ENCODE peak calls at places on chromosomes 13 and 19, in four cellular contexts. D is tibial artery, L is neuronal stem cell, R is mammary epithelial cell. A is an unnamed sample.

GRCh38 chr13:113489171-113489548 is 1.4 kb downstream of the DCUN1D2 start:
- DNase-seq in L (peak; percentile 17), D (no peak), R (peak; percentile 3), A (no peak)

GRCh38 chr19:5587661-5588060 is 19.9 kb upstream of the TINCR start:
- DNase-seq in R (no peak), D (no peak), L (no peak), A (no peak)

GRCh38 chr13:59906413-59907027 is 257.2 kb downstream of the DIAPH3 start:
- DNase-seq in L (no peak), D (no peak), R (no peak), A (no peak)

GRCh38 chr13:35882722-35883497 is 248.3 kb downstream of the DCLK1 start:
- DNase-seq in R (no peak), L (no peak), D (no peak), A (no peak)

GRCh38 chr19:5767949-5768348 is 16.6 kb downstream of the PRR22 start:
- DNase-seq in R (no peak), L (no peak), D (no peak), A (no peak)

GRCh38 chr19:8517551-8518442 is 3.8 kb upstream of the ZNF414 start:
- DNase-seq in D (no peak), L (no peak), R (no peak), A (no peak)

GRCh38 chr13:98143601-98144500 is 957 bp downstream of the FARP1 start:
- DNase-seq in D (peak; percentile 33), R (peak; percentile 44), L (no peak), A (no peak)

GRCh38 chr13:44050450-44051063 is 170.9 kb downstream of the LACC1 start:
- DNase-seq in L (no peak), R (peak; percentile 20), D (no peak), A (no peak)

GRCh38 chr13:33799950-33800592 is 17.9 kb upstream of the RFC3 start:
- DNase-seq in L (no peak), D (no peak), R (peak; percentile 11), A (no peak)

GRCh38 chr13:49540552-49540951 is 44.8 kb downstream of the PHF11 start:
- DNase-seq in L (peak; percentile 35), R (no peak), D (no peak), A (no peak)

GRCh38 chr13:97367016-97367415 is 67.0 kb upstream of the RAP2A start:
- DNase-seq in R (no peak), L (peak; percentile 8), D (no peak), A (no peak)

GRCh38 chr19:34475026-34475974 is 6.3 kb upstream of the WTIP start:
- DNase-seq in R (peak; percentile 70), D (no peak), L (no peak), A (peak; percentile 32)

GRCh38 chr19:56732974-56733373 is 61.4 kb upstream of the ZNF835 start:
- DNase-seq in D (no peak), L (peak; percentile 27), R (no peak), A (no peak)

GRCh38 chr13:48412100-48412556 is 785 bp downstream of the LPAR6 start:
- DNase-seq in D (no peak), L (no peak), R (peak; percentile 25), A (no peak)
- H3K27ac ChIP-seq in D (peak overlapping the region; percentile 66), L (no peak overlapping the region), R (peak overlapping the region; percentile 85), A (peak overlapping the region; percentile 84)

DNA sequence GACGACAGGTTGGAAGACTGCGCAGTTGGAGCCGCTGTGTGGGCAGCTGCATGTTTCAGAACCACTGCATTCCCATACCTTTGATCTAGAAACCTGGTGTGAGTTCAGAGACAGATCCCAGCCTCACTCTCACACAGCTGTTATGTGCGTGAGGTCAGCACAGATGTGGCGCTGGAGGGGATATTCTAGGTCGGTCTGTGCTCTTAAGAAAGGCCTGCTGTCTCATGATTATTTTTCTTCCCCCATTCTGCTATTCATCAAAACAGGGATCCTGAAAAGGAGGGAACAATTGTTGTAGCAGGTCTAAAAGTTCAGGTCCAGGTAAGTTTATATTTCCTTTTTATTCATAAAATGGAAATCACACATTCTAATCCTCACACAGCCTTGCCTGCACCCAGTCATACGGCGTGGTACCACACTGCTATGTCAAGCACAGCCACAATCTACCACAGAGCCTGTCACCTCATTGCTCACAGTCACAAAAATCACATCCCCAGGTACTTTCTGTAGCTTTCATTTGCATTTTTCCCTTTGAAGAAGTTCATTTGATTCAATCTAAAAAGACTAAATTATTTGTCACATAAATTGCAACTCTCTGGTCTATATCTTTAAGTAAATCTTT is 846 bp downstream of the ZNF546 start:
- DNase-seq in D (no peak), R (peak; percentile 5), L (no peak), A (no peak)
- H3K27ac ChIP-seq in D (peak overlapping the region; percentile 95), R (no peak overlapping the region), L (no peak overlapping the region), A (peak overlapping the region; percentile 72)

DNA sequence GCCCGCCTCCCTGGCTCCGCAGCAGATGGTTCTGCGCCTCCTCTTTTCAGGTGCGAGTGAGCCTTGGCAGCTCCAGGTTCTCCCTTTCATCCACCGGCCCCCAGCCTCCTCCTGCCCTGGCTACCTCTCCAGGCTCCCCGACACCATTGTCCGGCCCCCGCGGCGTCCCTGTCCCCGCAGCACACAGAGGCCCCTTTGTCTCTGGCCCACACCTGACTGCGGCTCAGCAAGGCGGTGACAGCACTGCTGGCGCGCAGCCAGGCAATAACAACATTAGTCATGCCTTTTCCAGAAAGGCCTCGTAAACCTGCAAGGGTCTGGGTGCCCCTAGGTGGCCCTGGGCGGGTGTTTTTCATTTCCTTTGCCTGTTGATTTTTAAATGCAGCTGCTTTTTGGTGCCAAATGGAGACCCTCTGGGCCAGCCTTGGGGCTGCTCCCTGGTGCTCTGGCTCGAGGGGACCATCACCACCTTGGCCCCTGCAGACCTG is 73.2 kb upstream of the MEDAG start:
- DNase-seq in D (no peak), R (peak; percentile 93), L (no peak), A (no peak)
- H3K27ac ChIP-seq in D (no peak overlapping the region), R (peak overlapping the region; percentile 45), L (no peak overlapping the region), A (no peak overlapping the region)

GRCh38 chr13:20193924-20194631 is 1.3 kb upstream of the GJB2 start:
- DNase-seq in D (no peak), R (peak; percentile 37), L (no peak), A (no peak)
- H3K27ac ChIP-seq in D (no peak overlapping the region), R (no peak overlapping the region), L (no peak overlapping the region), A (peak overlapping the region; percentile 46)

DNA sequence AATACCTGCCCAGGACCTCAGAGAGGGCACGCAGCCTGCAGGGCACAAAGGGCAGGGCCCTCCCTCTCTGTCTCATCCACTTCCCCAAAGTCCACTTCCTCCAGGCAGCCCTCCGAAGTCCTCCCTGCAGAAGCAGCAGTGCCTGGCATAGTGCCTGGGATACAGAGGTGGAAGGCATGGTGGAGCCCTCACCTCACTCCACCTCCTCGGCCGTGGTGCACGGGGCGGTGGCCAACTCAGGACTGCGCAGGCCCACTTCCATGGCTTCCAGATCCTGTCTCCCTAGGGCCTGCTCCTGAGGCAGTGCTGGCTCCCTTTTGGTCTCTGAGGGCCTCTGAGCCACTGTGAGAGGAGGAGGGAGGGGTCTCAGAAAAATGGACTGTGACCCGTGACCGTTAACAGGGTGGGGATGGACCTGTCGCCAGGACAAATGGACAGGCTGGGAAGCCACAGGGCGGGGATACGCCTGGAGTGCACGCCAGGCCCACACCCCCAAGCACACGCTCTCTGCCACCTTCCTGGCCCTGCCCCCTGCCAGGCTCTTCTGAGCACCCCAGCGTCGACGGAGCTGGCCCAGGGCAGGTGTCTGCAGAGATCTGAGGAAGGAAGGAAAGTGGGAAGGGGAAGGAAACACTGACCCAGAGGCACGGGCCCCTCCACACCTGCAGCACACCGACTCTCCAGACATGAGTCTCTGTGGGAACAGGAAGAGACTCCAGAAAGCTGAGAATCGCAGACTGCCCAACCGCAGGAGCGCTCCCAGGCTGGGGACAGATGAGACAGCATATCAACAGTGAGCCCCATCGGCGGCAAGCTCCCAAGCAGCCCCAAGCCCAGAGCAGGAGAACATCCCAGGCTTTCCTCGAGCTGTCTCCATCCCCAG is 8.4 kb downstream of the REXO1 start:
- DNase-seq in D (no peak), R (no peak), L (no peak), A (no peak)
- H3K27ac ChIP-seq in D (no peak overlapping the region), R (no peak overlapping the region), L (no peak overlapping the region), A (no peak overlapping the region)

GRCh38 chr19:35937345-35938281 is 1.4 kb downstream of the LRFN3 start:
- DNase-seq in L (no peak), D (no peak), R (no peak), A (no peak)

GRCh38 chr19:35936738-35937268 is 629 bp downstream of the LRFN3 start:
- DNase-seq in R (no peak), D (no peak), L (no peak), A (no peak)

GRCh38 chr19:35938282-35939224 is 2.4 kb downstream of the LRFN3 start:
- DNase-seq in D (no peak), R (no peak), L (no peak), A (no peak)

GRCh38 chr19:35939307-35940077 is 3.3 kb downstream of the LRFN3 start:
- DNase-seq in D (no peak), R (no peak), L (no peak), A (no peak)

GRCh38 chr19:35935911-35936737 is at the start of gene LRFN3:
- DNase-seq in L (peak; percentile 68), D (peak; percentile 66), R (peak; percentile 63), A (no peak)
- H3K27ac ChIP-seq in L (no peak within 1 kb of the TSS), D (peak within 1 kb of the TSS; percentile 91), R (peak within 1 kb of the TSS; percentile 14), A (peak within 1 kb of the TSS; percentile 63)

GRCh38 chr13:24328145-24328544 is 18.8 kb downstream of the C1QTNF9 start:
- DNase-seq in D (no peak), L (no peak), R (no peak), A (no peak)
- H3K27ac ChIP-seq in D (no peak overlapping the region), L (no peak overlapping the region), R (no peak overlapping the region), A (no peak overlapping the region)

DNA sequence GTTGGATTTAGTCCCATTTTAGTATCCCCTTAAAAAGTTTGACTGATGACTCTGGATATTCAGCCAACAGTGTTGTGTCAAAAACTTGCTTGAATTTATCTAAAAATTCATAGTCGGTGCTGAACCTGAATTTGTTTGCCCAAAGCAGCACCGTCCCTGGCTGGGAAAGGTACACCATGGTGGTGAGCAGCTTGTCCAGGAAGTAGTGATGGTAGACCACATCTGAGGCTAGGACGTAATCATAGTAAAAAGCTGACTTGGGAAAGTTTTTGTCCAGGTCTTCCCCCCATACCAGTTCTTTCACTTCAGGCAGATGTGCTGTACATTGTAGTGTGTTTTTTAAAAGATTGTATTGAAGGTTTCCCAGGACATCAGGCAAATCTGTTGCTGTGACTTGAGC is 8.8 kb downstream of the METTL21C start:
- DNase-seq in R (no peak), L (no peak), D (no peak), A (no peak)
- H3K27ac ChIP-seq in R (no peak overlapping the region), L (no peak overlapping the region), D (no peak overlapping the region), A (no peak overlapping the region)

DNA sequence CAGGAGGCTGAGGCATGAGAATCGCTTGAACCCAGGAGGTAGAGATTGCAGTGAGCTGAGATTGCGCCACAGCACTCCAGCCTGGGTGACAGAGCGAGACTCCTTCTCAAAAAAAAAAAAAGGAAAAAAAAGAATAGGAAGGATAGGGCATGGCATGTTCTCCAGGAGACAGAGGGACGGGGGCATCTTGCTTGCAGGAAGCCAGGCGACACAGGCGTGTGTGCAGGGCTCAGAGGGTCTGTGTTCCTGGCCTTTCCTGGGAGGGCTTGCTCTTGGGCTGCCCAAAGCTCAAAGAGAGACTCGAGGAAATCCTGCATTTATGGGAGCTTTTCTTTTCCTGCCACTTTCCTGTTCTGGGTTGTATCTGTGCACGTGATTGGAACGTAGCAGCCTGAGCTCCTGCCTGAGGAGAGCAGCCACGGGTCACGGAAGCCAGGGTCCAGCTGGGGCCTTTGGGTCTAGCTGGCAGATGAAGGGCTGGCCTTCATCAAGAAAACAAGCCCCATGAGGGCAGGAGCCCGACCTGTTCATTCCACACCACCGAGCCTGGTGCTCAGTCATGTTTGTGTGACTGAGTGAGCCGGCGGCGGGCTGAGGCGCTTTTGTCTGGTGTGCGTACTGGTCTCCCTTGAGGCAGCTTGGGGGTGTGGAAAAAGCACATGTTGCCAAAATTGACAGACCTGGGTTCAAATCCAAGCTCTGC is 44.5 kb downstream of the CAPN12 start:
- DNase-seq in L (no peak), R (no peak), D (no peak), A (no peak)
- H3K27ac ChIP-seq in L (no peak overlapping the region), R (peak overlapping the region; percentile 99), D (peak overlapping the region; percentile 91), A (peak overlapping the region; percentile 84)

GRCh38 chr19:13833330-13834265 is 38.4 kb downstream of the ZSWIM4 start:
- DNase-seq in R (peak; percentile 87), L (peak; percentile 82), D (peak; percentile 95), A (peak; percentile 98)
- H3K27ac ChIP-seq in R (peak overlapping the region; percentile 64), L (peak overlapping the region; percentile 13), D (peak overlapping the region; percentile 99), A (peak overlapping the region; percentile 100)